ENCODE peak calls at places on chromosomes 16 and 17, in ten cellular contexts. R, G, P, S, D, C, H, U, Q and X are unnamed samples.

GRCh38 chr17:28247671-28248556 is 71.1 kb upstream of the TMEM97 start:
- DNase-seq in R (no peak), G (no peak), P (no peak), S (no peak), D (no peak), C (peak), H (no peak), U (no peak), Q (no peak), X (no peak)

GRCh38 chr17:51508048-51508447 is 247.7 kb downstream of the UTP18 start:
- DNase-seq in R (no peak), G (no peak), P (no peak), S (no peak), D (no peak), C (no peak), H (no peak), U (no peak), Q (no peak), X (no peak)

GRCh38 chr17:38602862-38603785 is 2.6 kb downstream of the SRCIN1 start:
- DNase-seq in R (no peak), G (no peak), P (no peak), S (no peak), D (no peak), C (no peak), H (no peak), U (no peak), Q (no peak), X (no peak)

GRCh38 chr16:13021996-13022395 is 120.6 kb downstream of the SHISA9 start:
- DNase-seq in R (no peak), G (no peak), P (no peak), S (no peak), D (no peak), C (no peak), H (no peak), U (no peak), Q (no peak), X (no peak)

GRCh38 chr17:36072431-36073121 is 8.5 kb downstream of the CCL18 start:
- DNase-seq in R (no peak), G (no peak), P (peak), S (peak), D (no peak), C (peak), H (peak), U (peak), Q (peak), X (peak)

GRCh38 chr17:16512011-16512410 is 20.0 kb upstream of the LRRC75A start:
- DNase-seq in R (no peak), G (no peak), P (no peak), S (no peak), D (no peak), C (no peak), H (no peak), U (no peak), Q (no peak), X (no peak)

GRCh38 chr17:45648642-45649041 is 135.5 kb upstream of the CRHR1 start:
- DNase-seq in R (no peak), G (no peak), P (no peak), S (no peak), D (no peak), C (no peak), H (no peak), U (no peak), Q (no peak), X (no peak)

GRCh38 chr17:44069974-44070454 is 521 bp upstream of the G6PC3 start:
- DNase-seq in R (no peak), G (no peak), P (peak), S (no peak), D (no peak), C (no peak), H (no peak), U (no peak), Q (no peak), X (no peak)

GRCh38 chr16:64962786-64963185 is 159.1 kb downstream of the CDH11 start:
- DNase-seq in R (no peak), G (no peak), P (no peak), S (no peak), D (no peak), C (no peak), H (no peak), U (no peak), Q (no peak), X (no peak)

GRCh38 chr17:75783803-75784472 is 668 bp upstream of the UNK start:
- DNase-seq in R (peak), G (no peak), P (no peak), S (peak), D (no peak), C (no peak), H (peak), U (peak), Q (no peak), X (peak)

GRCh38 chr17:4480929-4481898 is 17.5 kb upstream of the SPNS2 start:
- DNase-seq in R (no peak), G (no peak), P (no peak), S (peak), D (no peak), C (no peak), H (peak), U (no peak), Q (no peak), X (peak)

GRCh38 chr17:67671492-67671891 is 46.2 kb upstream of the NOL11 start:
- DNase-seq in R (no peak), G (no peak), P (no peak), S (peak), D (no peak), C (no peak), H (no peak), U (no peak), Q (no peak), X (no peak)

GRCh38 chr17:386145-386876 is 33.7 kb upstream of the RPH3AL start:
- DNase-seq in R (peak), G (peak), P (peak), S (peak), D (peak), C (no peak), H (peak), U (peak), Q (peak), X (peak)
- H3K4me3 ChIP-seq in R (peak), G (no peak), P (peak), S (peak), D (peak), C (peak), H (no peak), U (no peak), Q (no peak), X (peak)

GRCh38 chr16:87461466-87461975 is 31.3 kb downstream of the ZCCHC14 start:
- DNase-seq in R (peak), G (peak), P (peak), S (peak), D (peak), C (peak), H (peak), U (peak), Q (peak), X (peak)

GRCh38 chr16:87463722-87464690 is 28.8 kb downstream of the ZCCHC14 start:
- DNase-seq in R (no peak), G (peak), P (no peak), S (no peak), D (peak), C (no peak), H (peak), U (no peak), Q (peak), X (no peak)

GRCh38 chr16:87466975-87467501 is 25.8 kb downstream of the ZCCHC14 start:
- DNase-seq in R (no peak), G (no peak), P (no peak), S (no peak), D (no peak), C (no peak), H (no peak), U (no peak), Q (no peak), X (no peak)

GRCh38 chr16:87465306-87465705 is 27.5 kb downstream of the ZCCHC14 start:
- DNase-seq in R (peak), G (peak), P (no peak), S (peak), D (peak), C (no peak), H (peak), U (peak), Q (peak), X (peak)

DNA sequence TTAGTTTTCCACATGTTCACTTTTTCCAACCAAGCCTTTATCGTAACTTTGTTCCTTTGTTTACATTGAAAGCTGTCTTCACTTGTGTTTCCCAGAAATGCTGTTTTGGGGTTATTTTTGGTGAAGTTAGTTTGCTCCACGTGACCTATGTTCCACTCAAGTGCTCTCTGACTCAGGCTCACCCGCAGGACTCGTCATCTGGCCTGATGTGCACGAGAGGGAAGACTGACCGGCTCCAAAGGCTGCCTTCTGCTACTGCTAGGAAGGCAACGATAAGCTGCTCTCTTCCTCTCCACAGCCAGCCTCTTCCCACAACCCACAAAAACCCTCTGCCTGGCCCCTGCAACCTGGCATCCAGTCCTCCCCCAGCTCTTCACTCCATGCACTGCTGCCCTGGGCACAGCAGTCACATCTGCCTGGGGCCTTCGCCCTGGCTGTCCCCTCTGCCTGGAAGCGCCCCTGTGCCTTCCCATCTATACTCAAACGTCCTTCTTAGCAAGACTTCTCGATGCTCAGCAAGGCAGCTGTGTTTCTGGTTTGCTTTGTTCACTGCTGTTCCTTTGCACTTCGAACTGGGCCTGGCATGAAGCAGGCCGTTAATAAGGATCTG is 28.0 kb downstream of the ZCCHC14 start:
- DNase-seq in R (peak), G (peak), P (no peak), S (peak), D (peak), C (no peak), H (peak), U (peak), Q (peak), X (peak)
- TF ChIP-seq POLR2A in R (peak), G (no peak), P (no peak), S (no peak), D (no peak), C (no peak), H (peak), U (no peak), Q (no peak), X (no peak)

GRCh38 chr16:22933173-22933572 is 119.2 kb downstream of the HS3ST2 start:
- DNase-seq in R (peak), G (no peak), P (no peak), S (no peak), D (peak), C (no peak), H (no peak), U (no peak), Q (no peak), X (no peak)
- H3K4me3 ChIP-seq in R (no peak), G (no peak), P (no peak), S (no peak), D (no peak), C (no peak), H (no peak), U (no peak), Q (no peak), X (no peak)

DNA sequence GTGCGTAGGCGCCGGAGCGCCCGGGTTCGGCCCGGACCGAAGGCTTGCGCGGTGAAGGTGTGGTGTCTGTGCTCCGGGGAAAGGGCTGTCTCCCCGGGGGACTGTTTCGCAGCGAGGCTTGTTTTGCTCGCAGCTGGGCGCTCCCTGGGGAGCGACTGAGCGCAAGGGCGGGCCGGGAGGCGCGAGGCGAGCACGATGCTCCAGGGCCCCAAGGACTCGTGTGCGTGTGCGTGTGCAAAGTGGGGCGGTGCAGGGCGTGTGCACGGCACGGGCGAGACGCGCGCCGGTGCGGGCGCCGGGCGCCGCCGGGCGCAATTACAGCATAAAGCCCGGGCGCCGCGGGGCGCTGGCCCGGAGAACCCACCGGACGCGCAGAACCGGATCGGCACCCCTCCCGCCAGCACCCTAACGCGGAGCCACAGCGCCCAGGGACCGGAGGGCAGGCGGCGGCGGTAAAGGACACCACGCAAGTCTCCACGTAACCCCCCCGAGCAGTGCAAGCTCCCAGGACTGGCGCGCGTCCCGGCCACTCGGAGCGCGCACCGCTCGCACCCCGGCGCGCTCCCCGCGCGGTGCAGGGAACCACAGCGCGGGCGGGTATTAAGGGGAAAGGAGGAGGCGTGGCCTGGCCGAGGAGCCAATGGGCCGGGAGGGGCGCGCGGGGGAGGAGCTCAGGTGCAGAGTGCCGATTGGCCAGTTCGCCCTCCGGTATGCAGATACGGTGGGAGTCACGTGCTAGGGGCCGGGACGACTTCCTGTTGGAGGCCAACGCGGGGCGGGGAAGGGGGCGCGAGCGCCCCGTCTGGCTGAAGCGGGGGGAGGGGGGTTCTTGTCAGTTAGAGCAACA is at the start of gene TNRC6C:
- DNase-seq in R (peak), G (peak), P (peak), S (peak), D (peak), C (peak), H (peak), U (peak), Q (peak), X (peak)
- TF ChIP-seq POLR2A in R (peak), G (peak), P (peak), S (peak), D (peak), C (peak), H (peak), U (peak), Q (peak), X (peak)

GRCh38 chr17:79167486-79167885 is 92.9 kb downstream of the ENGASE start:
- DNase-seq in R (no peak), G (no peak), P (no peak), S (no peak), D (no peak), C (no peak), H (no peak), U (no peak), Q (no peak), X (no peak)

GRCh38 chr17:79169366-79169765 is 94.7 kb downstream of the ENGASE start:
- DNase-seq in R (no peak), G (no peak), P (no peak), S (no peak), D (no peak), C (no peak), H (no peak), U (no peak), Q (no peak), X (no peak)

GRCh38 chr17:79171152-79171551 is 96.5 kb downstream of the ENGASE start:
- DNase-seq in R (no peak), G (no peak), P (no peak), S (no peak), D (no peak), C (no peak), H (no peak), U (no peak), Q (no peak), X (no peak)

GRCh38 chr17:79169861-79170260 is 95.2 kb downstream of the ENGASE start:
- DNase-seq in R (no peak), G (no peak), P (no peak), S (no peak), D (no peak), C (no peak), H (no peak), U (no peak), Q (no peak), X (no peak)

DNA sequence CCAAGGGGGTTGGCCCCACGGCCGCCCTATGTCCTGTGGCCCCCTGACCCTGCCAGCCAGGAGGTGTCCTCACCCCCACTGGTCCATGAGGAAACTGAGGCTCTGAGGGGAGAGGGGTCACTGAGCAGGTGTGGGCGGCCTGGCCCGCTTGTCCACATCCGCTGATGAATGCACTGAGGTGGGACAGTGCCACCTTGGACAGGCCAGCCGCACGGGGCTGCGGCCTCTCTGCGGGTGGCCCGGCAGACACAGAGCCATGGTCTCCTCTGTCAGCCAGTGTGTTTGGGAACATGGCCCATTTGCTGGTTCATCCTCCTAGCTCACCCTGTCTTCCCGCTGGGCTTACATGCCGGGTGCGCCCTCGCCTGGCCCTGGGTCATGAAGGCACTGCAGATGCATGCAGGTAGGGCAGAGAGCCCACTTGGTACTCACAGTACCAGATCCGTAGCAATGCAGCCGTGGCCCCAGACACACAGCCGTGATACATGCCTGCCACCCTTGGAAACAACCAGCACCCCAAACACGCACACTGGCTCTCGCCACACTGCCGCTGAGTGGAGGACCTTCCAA is 93.9 kb downstream of the ENGASE start:
- DNase-seq in R (no peak), G (no peak), P (no peak), S (no peak), D (no peak), C (no peak), H (no peak), U (no peak), Q (no peak), X (no peak)
- H3K4me3 ChIP-seq in R (no peak), G (no peak), P (no peak), S (no peak), D (no peak), C (no peak), H (no peak), U (no peak), Q (no peak), X (no peak)

GRCh38 chr17:56680676-56681075 is 87.2 kb downstream of the NOG start:
- DNase-seq in R (no peak), G (no peak), P (no peak), S (no peak), D (no peak), C (no peak), H (no peak), U (no peak), Q (no peak), X (no peak)

GRCh38 chr17:56678249-56679144 is 85.0 kb downstream of the NOG start:
- DNase-seq in R (no peak), G (no peak), P (no peak), S (no peak), D (no peak), C (no peak), H (no peak), U (no peak), Q (no peak), X (no peak)

GRCh38 chr17:56679148-56679766 is 85.8 kb downstream of the NOG start:
- DNase-seq in R (no peak), G (no peak), P (peak), S (no peak), D (no peak), C (no peak), H (no peak), U (no peak), Q (peak), X (no peak)

GRCh38 chr17:56679767-56680422 is 86.4 kb downstream of the NOG start:
- DNase-seq in R (no peak), G (no peak), P (no peak), S (no peak), D (no peak), C (no peak), H (no peak), U (no peak), Q (no peak), X (no peak)

DNA sequence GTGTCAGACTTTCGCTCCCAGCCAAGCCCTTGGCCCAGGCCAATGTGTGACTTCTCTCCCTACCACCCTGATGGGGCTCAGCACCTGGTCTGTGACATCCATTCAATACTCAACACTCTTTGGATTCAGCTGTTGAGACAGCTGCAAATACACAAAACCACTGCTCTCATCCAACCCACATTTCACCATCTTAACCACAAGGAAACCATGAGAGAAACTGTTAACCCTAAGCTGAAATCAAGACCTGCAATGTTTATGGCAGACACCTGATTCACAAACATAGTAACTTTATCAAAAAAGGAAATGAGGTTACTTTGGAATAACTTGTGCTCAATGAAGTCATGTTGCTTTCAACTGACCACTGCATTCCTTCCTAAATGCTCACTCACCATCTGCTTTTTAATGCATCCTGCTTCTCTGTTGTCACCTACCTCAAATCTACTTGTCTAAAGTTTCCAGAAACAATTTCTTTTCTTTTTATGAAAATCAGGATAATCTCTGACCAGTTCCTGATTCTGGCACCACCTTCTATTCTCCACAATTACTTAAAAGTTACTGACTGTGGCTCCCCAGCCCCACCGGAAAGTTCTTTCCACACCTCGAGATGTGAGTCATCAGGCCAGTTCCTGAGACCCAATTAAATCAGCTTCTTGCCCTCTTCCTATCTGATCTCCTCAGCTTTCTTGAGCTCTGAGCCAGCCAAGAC is 88.2 kb downstream of the NOG start:
- DNase-seq in R (no peak), G (no peak), P (no peak), S (no peak), D (no peak), C (no peak), H (no peak), U (no peak), Q (no peak), X (no peak)
- TF ChIP-seq POLR2A in R (no peak), G (no peak), P (no peak), S (no peak), D (no peak), C (no peak), H (no peak), U (no peak), Q (no peak), X (no peak)

GRCh38 chr17:33686171-33686570 is 393.1 kb upstream of the ASIC2 start:
- DNase-seq in R (no peak), G (no peak), P (peak), S (no peak), D (no peak), C (peak), H (no peak), U (no peak), Q (no peak), X (no peak)
- H3K4me3 ChIP-seq in R (no peak), G (no peak), P (no peak), S (no peak), D (no peak), C (no peak), H (no peak), U (no peak), Q (no peak), X (no peak)